ENCODE peak calls at places on chromosome 10, in six cellular contexts. D is suprapubic skin, W is HCT116, R is psoas muscle, T is keratinocyte, U is tibial nerve. J is an unnamed sample.
A peak's percentile ranks its signal among the peaks of the same experiment; 100 is the strongest.

GRCh38 chr10:76632158-76633051 is 1005.2 kb downstream of the KCNMA1 start:
- DNase-seq in U (no peak), W (peak; percentile 6), R (no peak), D (no peak), T (no peak), J (no peak)

GRCh38 chr10:95221124-95221523 is 27.1 kb downstream of the ACSM6 start:
- DNase-seq in U (no peak), D (no peak), R (no peak), T (no peak), W (no peak), J (no peak)

GRCh38 chr10:127872871-127873600 is 19.7 kb downstream of the CLRN3 start:
- DNase-seq in D (no peak), T (no peak), W (no peak), U (no peak), R (no peak), J (no peak)

GRCh38 chr10:44850356-44850934 is 60.7 kb upstream of the TMEM72 start:
- DNase-seq in U (no peak), W (no peak), T (no peak), D (no peak), R (no peak), J (no peak)

GRCh38 chr10:12579954-12580858 is 230.9 kb downstream of the CAMK1D start:
- DNase-seq in U (no peak), W (no peak), T (no peak), D (no peak), R (peak; percentile 23), J (no peak)

GRCh38 chr10:119526606-119527592 is 15.6 kb downstream of the RGS10 start:
- DNase-seq in W (no peak), R (no peak), T (no peak), U (no peak), D (no peak), J (no peak)

GRCh38 chr10:19788075-19788686 is 28.1 kb upstream of the PLXDC2 start:
- DNase-seq in U (peak; percentile 74), T (peak; percentile 13), R (no peak), W (no peak), D (no peak), J (no peak)

GRCh38 chr10:117662126-117662525 is 119.6 kb downstream of the EMX2 start:
- DNase-seq in D (no peak), W (no peak), U (no peak), R (no peak), T (no peak), J (no peak)

GRCh38 chr10:125407000-125407502 is 246.7 kb upstream of the CTBP2 start:
- DNase-seq in W (peak; percentile 18), T (peak; percentile 87), R (no peak), U (no peak), D (no peak), J (no peak)

GRCh38 chr10:103712146-103712545 is 143.2 kb downstream of the SH3PXD2A start:
- DNase-seq in W (no peak), U (no peak), D (no peak), R (no peak), T (no peak), J (no peak)

GRCh38 chr10:118498623-118499022 is 96.8 kb downstream of the PRLHR start:
- DNase-seq in D (no peak), T (no peak), U (no peak), R (no peak), W (no peak), J (no peak)

GRCh38 chr10:28217848-28218247 is 85.0 kb downstream of the MPP7 start:
- DNase-seq in U (no peak), T (peak; percentile 15), D (no peak), W (peak; percentile 96), R (no peak), J (no peak)

GRCh38 chr10:79383974-79384606 is 36.8 kb downstream of the PPIF start:
- DNase-seq in W (no peak), D (peak; percentile 58), R (no peak), T (no peak), U (peak; percentile 5), J (no peak)

GRCh38 chr10:132850896-132851295 is 64.9 kb upstream of the NKX6-2 start:
- DNase-seq in D (peak; percentile 44), U (no peak), T (no peak), W (no peak), R (no peak), J (no peak)

GRCh38 chr10:75235375-75236177 is at the start of gene COMTD1:
- DNase-seq in W (peak; percentile 87), R (peak; percentile 92), U (peak; percentile 86), D (peak; percentile 95), T (no peak), J (peak; percentile 91)

GRCh38 chr10:104480797-104481196 is 127.2 kb downstream of the CFAP58 start:
- DNase-seq in T (no peak), W (no peak), R (no peak), D (no peak), U (no peak), J (no peak)

GRCh38 chr10:129680661-129681344 is 213.8 kb downstream of the MGMT start:
- DNase-seq in W (no peak), R (no peak), D (no peak), U (no peak), T (no peak), J (no peak)

GRCh38 chr10:50312464-50313437 is 61.4 kb upstream of the ASAH2 start:
- DNase-seq in D (no peak), R (no peak), W (no peak), T (no peak), U (no peak), J (no peak)

GRCh38 chr10:61761825-61762217 is 99.1 kb downstream of the CABCOCO1 start:
- DNase-seq in W (no peak), R (no peak), U (no peak), D (no peak), T (no peak), J (no peak)

GRCh38 chr10:23755557-23755956 is 316.7 kb downstream of the OTUD1 start:
- DNase-seq in W (no peak), T (no peak), R (no peak), U (no peak), D (no peak), J (no peak)

GRCh38 chr10:113933894-113934532 is 79.6 kb downstream of the NHLRC2 start:
- DNase-seq in R (no peak), T (no peak), W (no peak), U (no peak), D (no peak), J (no peak)

GRCh38 chr10:73039635-73040034 is 57.0 kb downstream of the P4HA1 start:
- DNase-seq in W (no peak), D (no peak), U (no peak), T (no peak), R (peak; percentile 35), J (no peak)

GRCh38 chr10:25682203-25682950 is 251.7 kb upstream of the MYO3A start:
- DNase-seq in W (no peak), D (no peak), R (no peak), U (no peak), T (no peak), J (no peak)

GRCh38 chr10:29923416-29923970 is 135.9 kb downstream of the JCAD start:
- DNase-seq in T (no peak), W (no peak), R (no peak), U (no peak), D (no peak), J (no peak)

DNA sequence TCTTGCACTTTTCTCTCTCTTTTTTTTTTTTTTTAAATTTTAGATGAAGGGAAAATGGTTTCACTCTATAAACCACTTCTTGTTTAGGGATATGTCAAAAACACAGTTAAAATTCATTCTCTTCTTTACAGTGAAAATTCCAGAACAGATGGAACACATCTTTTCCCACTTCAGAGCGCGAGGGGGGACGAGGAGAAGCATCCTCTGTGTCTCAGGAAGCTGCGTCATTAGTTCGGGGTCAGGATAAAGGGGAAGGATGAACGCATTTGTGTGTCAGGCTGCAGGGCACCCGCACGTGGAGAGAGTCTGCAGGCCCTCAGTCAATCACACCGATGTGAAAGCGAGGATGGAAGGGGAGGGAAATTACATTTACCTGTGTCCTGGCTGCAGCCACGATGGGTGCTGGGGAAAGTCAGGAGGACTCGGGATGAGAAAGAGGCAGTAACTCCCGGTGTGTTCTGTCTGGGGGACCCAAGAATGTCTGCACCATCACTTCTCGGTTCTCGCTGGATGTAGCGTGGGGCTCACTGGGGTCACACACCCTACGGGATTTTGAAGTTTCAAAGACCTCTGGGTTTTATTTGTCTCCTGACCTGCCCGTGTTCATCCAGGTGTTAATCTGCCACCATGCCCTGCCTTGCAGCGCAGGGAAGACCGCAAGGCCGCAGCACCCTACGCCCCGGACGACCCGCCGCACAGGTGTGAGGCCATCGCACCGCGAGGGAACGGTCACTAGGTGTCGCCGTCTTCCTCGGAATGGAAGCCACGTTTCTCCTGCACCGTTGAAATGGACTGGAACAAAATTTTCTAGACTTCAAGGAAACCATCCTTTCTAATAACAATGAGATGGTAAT is 66.7 kb upstream of the PITRM1 start:
- DNase-seq in R (peak; percentile 72), U (peak; percentile 84), D (peak; percentile 83), T (no peak), W (peak; percentile 45), J (peak; percentile 77)
- H3K27ac ChIP-seq in R (peak overlapping the region; percentile 58), U (no peak overlapping the region), D (no peak overlapping the region), T (no peak overlapping the region), W (no peak overlapping the region), J (peak overlapping the region; percentile 59)

GRCh38 chr10:43599333-43599732 is 6.9 kb upstream of the ZNF485 start:
- DNase-seq in W (no peak), R (no peak), D (no peak), T (no peak), U (no peak), J (no peak)
- TF ChIP-seq CTCF in W (no peak), R (no peak), D (no peak), T (no peak), U (no peak), J (no peak)

DNA sequence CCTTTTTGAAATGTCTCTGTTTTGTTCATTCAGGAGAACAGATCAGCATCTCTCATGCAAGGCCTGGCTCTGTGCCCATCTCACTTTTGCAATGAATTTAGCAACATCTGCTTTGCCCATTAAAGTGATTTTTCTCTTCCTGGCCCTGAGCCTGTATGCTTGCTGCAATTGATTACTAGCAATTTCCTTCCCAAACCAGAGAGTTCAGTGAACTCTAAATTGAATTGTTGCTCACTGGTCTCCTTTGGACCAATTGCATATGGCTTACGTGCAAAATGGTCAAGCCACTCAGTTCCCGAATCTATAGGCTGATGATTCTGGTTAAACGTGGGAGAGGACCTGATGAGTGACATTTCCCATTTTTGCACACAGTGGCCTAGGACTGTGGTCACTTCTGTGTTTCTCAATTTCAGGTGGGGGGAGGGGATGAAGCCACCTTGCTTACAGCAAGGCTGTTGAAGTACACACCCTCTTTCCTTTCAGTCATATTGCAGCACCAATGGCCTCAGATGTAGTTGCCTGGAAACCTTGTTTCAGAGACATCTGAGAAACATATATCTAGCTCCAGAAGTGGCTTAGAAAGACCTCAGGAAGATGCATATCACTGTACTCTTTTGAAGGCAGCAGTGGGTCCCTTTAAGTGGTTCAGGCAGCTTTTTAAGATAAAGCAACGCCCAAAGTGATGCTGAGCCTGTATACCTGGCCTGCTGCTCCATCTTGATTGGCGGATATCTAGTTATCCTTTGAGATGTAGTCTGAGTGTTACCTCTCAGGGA is 201.4 kb downstream of the PTEN start:
- DNase-seq in U (peak; percentile 97), T (no peak), W (no peak), D (peak; percentile 88), R (peak; percentile 74), J (peak; percentile 82)
- H3K27ac ChIP-seq in U (peak overlapping the region; percentile 9), T (no peak overlapping the region), W (no peak overlapping the region), D (no peak overlapping the region), R (no peak overlapping the region), J (peak overlapping the region; percentile 29)

DNA sequence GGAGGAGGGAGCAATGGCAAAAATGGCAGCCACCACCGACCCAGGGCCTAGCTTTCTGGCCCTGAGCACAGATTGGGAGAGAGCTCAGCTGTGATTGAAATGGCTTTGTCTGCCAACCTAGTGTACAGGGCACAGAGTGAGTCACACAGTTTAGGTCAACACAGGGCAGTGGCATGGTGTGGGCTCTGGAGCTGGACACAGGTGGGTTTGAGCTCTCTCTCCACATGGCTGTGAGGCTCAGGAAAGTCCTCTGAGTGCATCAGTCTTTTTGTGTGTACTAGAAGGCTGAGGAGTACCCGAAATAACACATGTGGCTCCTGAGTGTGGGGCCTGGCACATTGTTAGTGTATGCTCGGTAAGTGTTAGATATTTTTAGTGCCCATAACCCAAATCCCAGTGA is 60.2 kb upstream of the LOXL4 start:
- DNase-seq in D (no peak), U (no peak), T (no peak), W (no peak), R (no peak), J (no peak)
- TF ChIP-seq CTCF in D (no peak), U (no peak), T (no peak), W (no peak), R (no peak), J (no peak)